ENCODE peak calls at places on chromosome 7, in ten cellular contexts. One of them, this sample, is unnamed.

GRCh38 chr7:100572281-100572948 is 1.3 kb downstream of the SAP25 start:
- DNase-seq in progenitor cell of endocrine pancreas: no peak
- DNase-seq in NCI-H226: peak; percentile 66
- DNase-seq in esophagus squamous epithelium: no peak
- DNase-seq in central memory CD8-positive, alpha-beta T cell: no peak
- DNase-seq in activated CD4-positive, alpha-beta T cell treated with anti-CD3 and anti-CD28 coated beads, Interleukin-2, amount 10 ng/mL, durations not matched to agents 7 days and 5 days: no peak
- DNase-seq in stimulated activated CD4-positive, alpha-beta T cell treated with anti-CD3 and anti-CD28 coated beads, Interleukin-2, amount 100 ng/mL, for 48 hours: no peak
- DNase-seq in A549: no peak
- DNase-seq in GM03348: no peak
- DNase-seq in EL: no peak
- DNase-seq in this sample: no peak

GRCh38 chr7:27165655-27166474 is 528 bp upstream of the HOXA9 start:
- DNase-seq in progenitor cell of endocrine pancreas: no peak
- DNase-seq in NCI-H226: no peak
- DNase-seq in esophagus squamous epithelium: no peak
- DNase-seq in central memory CD8-positive, alpha-beta T cell: no peak
- DNase-seq in activated CD4-positive, alpha-beta T cell treated with anti-CD3 and anti-CD28 coated beads, Interleukin-2, amount 10 ng/mL, durations not matched to agents 7 days and 5 days: no peak
- DNase-seq in stimulated activated CD4-positive, alpha-beta T cell treated with anti-CD3 and anti-CD28 coated beads, Interleukin-2, amount 100 ng/mL, for 48 hours: no peak
- DNase-seq in A549: no peak
- DNase-seq in GM03348: peak; percentile 31
- DNase-seq in EL: peak; percentile 58
- DNase-seq in this sample: no peak

GRCh38 chr7:95229301-95229700 is 95.0 kb downstream of the PON1 start:
- DNase-seq in progenitor cell of endocrine pancreas: no peak
- DNase-seq in NCI-H226: no peak
- DNase-seq in esophagus squamous epithelium: no peak
- DNase-seq in central memory CD8-positive, alpha-beta T cell: no peak
- DNase-seq in activated CD4-positive, alpha-beta T cell treated with anti-CD3 and anti-CD28 coated beads, Interleukin-2, amount 10 ng/mL, durations not matched to agents 7 days and 5 days: no peak
- DNase-seq in stimulated activated CD4-positive, alpha-beta T cell treated with anti-CD3 and anti-CD28 coated beads, Interleukin-2, amount 100 ng/mL, for 48 hours: no peak
- DNase-seq in A549: no peak
- DNase-seq in GM03348: no peak
- DNase-seq in EL: peak; percentile 22
- DNase-seq in this sample: no peak

GRCh38 chr7:143458263-143458662 is 15.0 kb downstream of the TAS2R60 start:
- DNase-seq in progenitor cell of endocrine pancreas: no peak
- DNase-seq in NCI-H226: no peak
- DNase-seq in esophagus squamous epithelium: no peak
- DNase-seq in central memory CD8-positive, alpha-beta T cell: no peak
- DNase-seq in activated CD4-positive, alpha-beta T cell treated with anti-CD3 and anti-CD28 coated beads, Interleukin-2, amount 10 ng/mL, durations not matched to agents 7 days and 5 days: no peak
- DNase-seq in stimulated activated CD4-positive, alpha-beta T cell treated with anti-CD3 and anti-CD28 coated beads, Interleukin-2, amount 100 ng/mL, for 48 hours: no peak
- DNase-seq in A549: no peak
- DNase-seq in GM03348: peak; percentile 67
- DNase-seq in EL: peak; percentile 67
- DNase-seq in this sample: peak; percentile 9

GRCh38 chr7:44277391-44277790 is 48.0 kb downstream of the CAMK2B start:
- DNase-seq in progenitor cell of endocrine pancreas: no peak
- DNase-seq in NCI-H226: no peak
- DNase-seq in esophagus squamous epithelium: no peak
- DNase-seq in central memory CD8-positive, alpha-beta T cell: no peak
- DNase-seq in activated CD4-positive, alpha-beta T cell treated with anti-CD3 and anti-CD28 coated beads, Interleukin-2, amount 10 ng/mL, durations not matched to agents 7 days and 5 days: no peak
- DNase-seq in stimulated activated CD4-positive, alpha-beta T cell treated with anti-CD3 and anti-CD28 coated beads, Interleukin-2, amount 100 ng/mL, for 48 hours: no peak
- DNase-seq in A549: no peak
- DNase-seq in GM03348: no peak
- DNase-seq in EL: no peak
- DNase-seq in this sample: no peak

GRCh38 chr7:22426463-22427121 is 69.6 kb upstream of the RAPGEF5 start:
- DNase-seq in progenitor cell of endocrine pancreas: no peak
- DNase-seq in NCI-H226: no peak
- DNase-seq in esophagus squamous epithelium: no peak
- DNase-seq in central memory CD8-positive, alpha-beta T cell: no peak
- DNase-seq in activated CD4-positive, alpha-beta T cell treated with anti-CD3 and anti-CD28 coated beads, Interleukin-2, amount 10 ng/mL, durations not matched to agents 7 days and 5 days: no peak
- DNase-seq in stimulated activated CD4-positive, alpha-beta T cell treated with anti-CD3 and anti-CD28 coated beads, Interleukin-2, amount 100 ng/mL, for 48 hours: no peak
- DNase-seq in A549: no peak
- DNase-seq in GM03348: no peak
- DNase-seq in EL: no peak
- DNase-seq in this sample: no peak

GRCh38 chr7:129202058-129202777 is 13.8 kb downstream of the SMO start:
- DNase-seq in progenitor cell of endocrine pancreas: no peak
- DNase-seq in NCI-H226: no peak
- DNase-seq in esophagus squamous epithelium: no peak
- DNase-seq in central memory CD8-positive, alpha-beta T cell: no peak
- DNase-seq in activated CD4-positive, alpha-beta T cell treated with anti-CD3 and anti-CD28 coated beads, Interleukin-2, amount 10 ng/mL, durations not matched to agents 7 days and 5 days: no peak
- DNase-seq in stimulated activated CD4-positive, alpha-beta T cell treated with anti-CD3 and anti-CD28 coated beads, Interleukin-2, amount 100 ng/mL, for 48 hours: no peak
- DNase-seq in A549: no peak
- DNase-seq in GM03348: no peak
- DNase-seq in EL: no peak
- DNase-seq in this sample: no peak

GRCh38 chr7:77245015-77245755 is 45.6 kb upstream of the FGL2 start:
- DNase-seq in progenitor cell of endocrine pancreas: no peak
- DNase-seq in NCI-H226: no peak
- DNase-seq in esophagus squamous epithelium: no peak
- DNase-seq in central memory CD8-positive, alpha-beta T cell: no peak
- DNase-seq in activated CD4-positive, alpha-beta T cell treated with anti-CD3 and anti-CD28 coated beads, Interleukin-2, amount 10 ng/mL, durations not matched to agents 7 days and 5 days: no peak
- DNase-seq in stimulated activated CD4-positive, alpha-beta T cell treated with anti-CD3 and anti-CD28 coated beads, Interleukin-2, amount 100 ng/mL, for 48 hours: no peak
- DNase-seq in A549: no peak
- DNase-seq in GM03348: no peak
- DNase-seq in EL: no peak
- DNase-seq in this sample: no peak

GRCh38 chr7:98879198-98879988 is 1.1 kb downstream of the TRRAP start:
- DNase-seq in progenitor cell of endocrine pancreas: no peak
- DNase-seq in NCI-H226: no peak
- DNase-seq in esophagus squamous epithelium: no peak
- DNase-seq in central memory CD8-positive, alpha-beta T cell: peak; percentile 43
- DNase-seq in activated CD4-positive, alpha-beta T cell treated with anti-CD3 and anti-CD28 coated beads, Interleukin-2, amount 10 ng/mL, durations not matched to agents 7 days and 5 days: peak; percentile 84
- DNase-seq in stimulated activated CD4-positive, alpha-beta T cell treated with anti-CD3 and anti-CD28 coated beads, Interleukin-2, amount 100 ng/mL, for 48 hours: peak; percentile 29
- DNase-seq in A549: peak; percentile 36
- DNase-seq in GM03348: peak; percentile 22
- DNase-seq in EL: peak; percentile 17
- DNase-seq in this sample: no peak

GRCh38 chr7:110317699-110318265 is 773.1 kb upstream of the LRRN3 start:
- DNase-seq in progenitor cell of endocrine pancreas: no peak
- DNase-seq in NCI-H226: peak; percentile 77
- DNase-seq in esophagus squamous epithelium: no peak
- DNase-seq in central memory CD8-positive, alpha-beta T cell: no peak
- DNase-seq in activated CD4-positive, alpha-beta T cell treated with anti-CD3 and anti-CD28 coated beads, Interleukin-2, amount 10 ng/mL, durations not matched to agents 7 days and 5 days: no peak
- DNase-seq in stimulated activated CD4-positive, alpha-beta T cell treated with anti-CD3 and anti-CD28 coated beads, Interleukin-2, amount 100 ng/mL, for 48 hours: no peak
- DNase-seq in A549: no peak
- DNase-seq in GM03348: no peak
- DNase-seq in EL: peak; percentile 90
- DNase-seq in this sample: peak; percentile 10

GRCh38 chr7:88789480-88790064 is 6.0 kb downstream of the TEX47 start:
- DNase-seq in progenitor cell of endocrine pancreas: no peak
- DNase-seq in NCI-H226: no peak
- DNase-seq in esophagus squamous epithelium: no peak
- DNase-seq in central memory CD8-positive, alpha-beta T cell: no peak
- DNase-seq in activated CD4-positive, alpha-beta T cell treated with anti-CD3 and anti-CD28 coated beads, Interleukin-2, amount 10 ng/mL, durations not matched to agents 7 days and 5 days: no peak
- DNase-seq in stimulated activated CD4-positive, alpha-beta T cell treated with anti-CD3 and anti-CD28 coated beads, Interleukin-2, amount 100 ng/mL, for 48 hours: no peak
- DNase-seq in A549: peak; percentile 4
- DNase-seq in GM03348: peak; percentile 17
- DNase-seq in EL: peak; percentile 0
- DNase-seq in this sample: peak; percentile 18

GRCh38 chr7:73734619-73735525 is 3.7 kb downstream of the ABHD11 start:
- DNase-seq in progenitor cell of endocrine pancreas: peak; percentile 33
- DNase-seq in NCI-H226: peak; percentile 81
- DNase-seq in esophagus squamous epithelium: no peak
- DNase-seq in central memory CD8-positive, alpha-beta T cell: peak; percentile 61
- DNase-seq in activated CD4-positive, alpha-beta T cell treated with anti-CD3 and anti-CD28 coated beads, Interleukin-2, amount 10 ng/mL, durations not matched to agents 7 days and 5 days: peak; percentile 89
- DNase-seq in stimulated activated CD4-positive, alpha-beta T cell treated with anti-CD3 and anti-CD28 coated beads, Interleukin-2, amount 100 ng/mL, for 48 hours: peak; percentile 80
- DNase-seq in A549: peak; percentile 80
- DNase-seq in GM03348: peak; percentile 83
- DNase-seq in EL: peak; percentile 95
- DNase-seq in this sample: peak; percentile 84

GRCh38 chr7:12855036-12855435 is 167.6 kb downstream of the ARL4A start:
- DNase-seq in progenitor cell of endocrine pancreas: no peak
- DNase-seq in NCI-H226: no peak
- DNase-seq in esophagus squamous epithelium: no peak
- DNase-seq in central memory CD8-positive, alpha-beta T cell: no peak
- DNase-seq in activated CD4-positive, alpha-beta T cell treated with anti-CD3 and anti-CD28 coated beads, Interleukin-2, amount 10 ng/mL, durations not matched to agents 7 days and 5 days: no peak
- DNase-seq in stimulated activated CD4-positive, alpha-beta T cell treated with anti-CD3 and anti-CD28 coated beads, Interleukin-2, amount 100 ng/mL, for 48 hours: no peak
- DNase-seq in A549: no peak
- DNase-seq in GM03348: no peak
- DNase-seq in EL: no peak
- DNase-seq in this sample: no peak

GRCh38 chr7:77954773-77955562 is 156.4 kb downstream of the PHTF2 start:
- DNase-seq in progenitor cell of endocrine pancreas: no peak
- DNase-seq in NCI-H226: no peak
- DNase-seq in esophagus squamous epithelium: no peak
- DNase-seq in central memory CD8-positive, alpha-beta T cell: no peak
- DNase-seq in activated CD4-positive, alpha-beta T cell treated with anti-CD3 and anti-CD28 coated beads, Interleukin-2, amount 10 ng/mL, durations not matched to agents 7 days and 5 days: no peak
- DNase-seq in stimulated activated CD4-positive, alpha-beta T cell treated with anti-CD3 and anti-CD28 coated beads, Interleukin-2, amount 100 ng/mL, for 48 hours: no peak
- DNase-seq in A549: no peak
- DNase-seq in GM03348: peak; percentile 9
- DNase-seq in EL: no peak
- DNase-seq in this sample: no peak

GRCh38 chr7:24939406-24939805 is 40.6 kb downstream of the OSBPL3 start:
- DNase-seq in progenitor cell of endocrine pancreas: no peak
- DNase-seq in NCI-H226: no peak
- DNase-seq in esophagus squamous epithelium: no peak
- DNase-seq in central memory CD8-positive, alpha-beta T cell: no peak
- DNase-seq in activated CD4-positive, alpha-beta T cell treated with anti-CD3 and anti-CD28 coated beads, Interleukin-2, amount 10 ng/mL, durations not matched to agents 7 days and 5 days: no peak
- DNase-seq in stimulated activated CD4-positive, alpha-beta T cell treated with anti-CD3 and anti-CD28 coated beads, Interleukin-2, amount 100 ng/mL, for 48 hours: no peak
- DNase-seq in A549: no peak
- DNase-seq in GM03348: no peak
- DNase-seq in EL: no peak
- DNase-seq in this sample: no peak

GRCh38 chr7:106957766-106958165 is 86.7 kb upstream of the PRKAR2B start:
- DNase-seq in progenitor cell of endocrine pancreas: no peak
- DNase-seq in NCI-H226: peak; percentile 45
- DNase-seq in esophagus squamous epithelium: no peak
- DNase-seq in central memory CD8-positive, alpha-beta T cell: no peak
- DNase-seq in activated CD4-positive, alpha-beta T cell treated with anti-CD3 and anti-CD28 coated beads, Interleukin-2, amount 10 ng/mL, durations not matched to agents 7 days and 5 days: no peak
- DNase-seq in stimulated activated CD4-positive, alpha-beta T cell treated with anti-CD3 and anti-CD28 coated beads, Interleukin-2, amount 100 ng/mL, for 48 hours: no peak
- DNase-seq in A549: no peak
- DNase-seq in GM03348: no peak
- DNase-seq in EL: peak; percentile 43
- DNase-seq in this sample: peak; percentile 7

GRCh38 chr7:21104124-21104500 is 317.4 kb upstream of the SP8 start:
- DNase-seq in progenitor cell of endocrine pancreas: no peak
- DNase-seq in NCI-H226: no peak
- DNase-seq in esophagus squamous epithelium: no peak
- DNase-seq in central memory CD8-positive, alpha-beta T cell: no peak
- DNase-seq in activated CD4-positive, alpha-beta T cell treated with anti-CD3 and anti-CD28 coated beads, Interleukin-2, amount 10 ng/mL, durations not matched to agents 7 days and 5 days: no peak
- DNase-seq in stimulated activated CD4-positive, alpha-beta T cell treated with anti-CD3 and anti-CD28 coated beads, Interleukin-2, amount 100 ng/mL, for 48 hours: no peak
- DNase-seq in A549: no peak
- DNase-seq in GM03348: no peak
- DNase-seq in EL: no peak
- DNase-seq in this sample: no peak

GRCh38 chr7:22726849-22727792 is at the start of gene IL6:
- DNase-seq in progenitor cell of endocrine pancreas: no peak
- DNase-seq in NCI-H226: peak; percentile 91
- DNase-seq in esophagus squamous epithelium: no peak
- DNase-seq in central memory CD8-positive, alpha-beta T cell: no peak
- DNase-seq in activated CD4-positive, alpha-beta T cell treated with anti-CD3 and anti-CD28 coated beads, Interleukin-2, amount 10 ng/mL, durations not matched to agents 7 days and 5 days: peak; percentile 8
- DNase-seq in stimulated activated CD4-positive, alpha-beta T cell treated with anti-CD3 and anti-CD28 coated beads, Interleukin-2, amount 100 ng/mL, for 48 hours: no peak
- DNase-seq in A549: no peak
- DNase-seq in GM03348: peak; percentile 86
- DNase-seq in EL: peak; percentile 95
- DNase-seq in this sample: peak; percentile 58

GRCh38 chr7:135976312-135977019 is 693 bp downstream of the MTPN start:
- DNase-seq in progenitor cell of endocrine pancreas: no peak
- DNase-seq in NCI-H226: no peak
- DNase-seq in esophagus squamous epithelium: no peak
- DNase-seq in central memory CD8-positive, alpha-beta T cell: no peak
- DNase-seq in activated CD4-positive, alpha-beta T cell treated with anti-CD3 and anti-CD28 coated beads, Interleukin-2, amount 10 ng/mL, durations not matched to agents 7 days and 5 days: peak; percentile 55
- DNase-seq in stimulated activated CD4-positive, alpha-beta T cell treated with anti-CD3 and anti-CD28 coated beads, Interleukin-2, amount 100 ng/mL, for 48 hours: no peak
- DNase-seq in A549: peak; percentile 27
- DNase-seq in GM03348: no peak
- DNase-seq in EL: no peak
- DNase-seq in this sample: peak; percentile 26

GRCh38 chr7:100493476-100494264 is 9.9 kb downstream of the NYAP1 start:
- DNase-seq in progenitor cell of endocrine pancreas: no peak
- DNase-seq in NCI-H226: no peak
- DNase-seq in esophagus squamous epithelium: no peak
- DNase-seq in central memory CD8-positive, alpha-beta T cell: no peak
- DNase-seq in activated CD4-positive, alpha-beta T cell treated with anti-CD3 and anti-CD28 coated beads, Interleukin-2, amount 10 ng/mL, durations not matched to agents 7 days and 5 days: peak; percentile 69
- DNase-seq in stimulated activated CD4-positive, alpha-beta T cell treated with anti-CD3 and anti-CD28 coated beads, Interleukin-2, amount 100 ng/mL, for 48 hours: peak; percentile 51
- DNase-seq in A549: no peak
- DNase-seq in GM03348: no peak
- DNase-seq in EL: no peak
- DNase-seq in this sample: no peak

GRCh38 chr7:130356760-130357611 is 12.4 kb downstream of the CPA5 start:
- DNase-seq in progenitor cell of endocrine pancreas: no peak
- DNase-seq in NCI-H226: peak; percentile 90
- DNase-seq in esophagus squamous epithelium: no peak
- DNase-seq in central memory CD8-positive, alpha-beta T cell: no peak
- DNase-seq in activated CD4-positive, alpha-beta T cell treated with anti-CD3 and anti-CD28 coated beads, Interleukin-2, amount 10 ng/mL, durations not matched to agents 7 days and 5 days: no peak
- DNase-seq in stimulated activated CD4-positive, alpha-beta T cell treated with anti-CD3 and anti-CD28 coated beads, Interleukin-2, amount 100 ng/mL, for 48 hours: no peak
- DNase-seq in A549: peak; percentile 56
- DNase-seq in GM03348: peak; percentile 73
- DNase-seq in EL: peak; percentile 83
- DNase-seq in this sample: peak; percentile 86

GRCh38 chr7:85564861-85565630 is 378.2 kb upstream of the SEMA3D start:
- DNase-seq in progenitor cell of endocrine pancreas: no peak
- DNase-seq in NCI-H226: no peak
- DNase-seq in esophagus squamous epithelium: no peak
- DNase-seq in central memory CD8-positive, alpha-beta T cell: no peak
- DNase-seq in activated CD4-positive, alpha-beta T cell treated with anti-CD3 and anti-CD28 coated beads, Interleukin-2, amount 10 ng/mL, durations not matched to agents 7 days and 5 days: no peak
- DNase-seq in stimulated activated CD4-positive, alpha-beta T cell treated with anti-CD3 and anti-CD28 coated beads, Interleukin-2, amount 100 ng/mL, for 48 hours: no peak
- DNase-seq in A549: no peak
- DNase-seq in GM03348: peak; percentile 11
- DNase-seq in EL: peak; percentile 26
- DNase-seq in this sample: no peak

GRCh38 chr7:22587322-22587721 is 87.3 kb upstream of the STEAP1B start:
- DNase-seq in progenitor cell of endocrine pancreas: no peak
- DNase-seq in NCI-H226: peak; percentile 43
- DNase-seq in esophagus squamous epithelium: no peak
- DNase-seq in central memory CD8-positive, alpha-beta T cell: no peak
- DNase-seq in activated CD4-positive, alpha-beta T cell treated with anti-CD3 and anti-CD28 coated beads, Interleukin-2, amount 10 ng/mL, durations not matched to agents 7 days and 5 days: no peak
- DNase-seq in stimulated activated CD4-positive, alpha-beta T cell treated with anti-CD3 and anti-CD28 coated beads, Interleukin-2, amount 100 ng/mL, for 48 hours: no peak
- DNase-seq in A549: no peak
- DNase-seq in GM03348: peak; percentile 61
- DNase-seq in EL: peak; percentile 31
- DNase-seq in this sample: no peak

GRCh38 chr7:27586825-27587224 is 75.9 kb downstream of the HIBADH start:
- DNase-seq in progenitor cell of endocrine pancreas: no peak
- DNase-seq in NCI-H226: no peak
- DNase-seq in esophagus squamous epithelium: no peak
- DNase-seq in central memory CD8-positive, alpha-beta T cell: no peak
- DNase-seq in activated CD4-positive, alpha-beta T cell treated with anti-CD3 and anti-CD28 coated beads, Interleukin-2, amount 10 ng/mL, durations not matched to agents 7 days and 5 days: no peak
- DNase-seq in stimulated activated CD4-positive, alpha-beta T cell treated with anti-CD3 and anti-CD28 coated beads, Interleukin-2, amount 100 ng/mL, for 48 hours: no peak
- DNase-seq in A549: no peak
- DNase-seq in GM03348: no peak
- DNase-seq in EL: no peak
- DNase-seq in this sample: no peak

GRCh38 chr7:33471636-33472242 is 342.4 kb downstream of the BBS9 start:
- DNase-seq in progenitor cell of endocrine pancreas: no peak
- DNase-seq in NCI-H226: peak; percentile 22
- DNase-seq in esophagus squamous epithelium: no peak
- DNase-seq in central memory CD8-positive, alpha-beta T cell: no peak
- DNase-seq in activated CD4-positive, alpha-beta T cell treated with anti-CD3 and anti-CD28 coated beads, Interleukin-2, amount 10 ng/mL, durations not matched to agents 7 days and 5 days: no peak
- DNase-seq in stimulated activated CD4-positive, alpha-beta T cell treated with anti-CD3 and anti-CD28 coated beads, Interleukin-2, amount 100 ng/mL, for 48 hours: no peak
- DNase-seq in A549: no peak
- DNase-seq in GM03348: peak; percentile 24
- DNase-seq in EL: no peak
- DNase-seq in this sample: no peak

GRCh38 chr7:155071916-155072315 is 1.8 kb downstream of the HTR5A start:
- DNase-seq in progenitor cell of endocrine pancreas: no peak
- DNase-seq in NCI-H226: no peak
- DNase-seq in esophagus squamous epithelium: no peak
- DNase-seq in central memory CD8-positive, alpha-beta T cell: no peak
- DNase-seq in activated CD4-positive, alpha-beta T cell treated with anti-CD3 and anti-CD28 coated beads, Interleukin-2, amount 10 ng/mL, durations not matched to agents 7 days and 5 days: no peak
- DNase-seq in stimulated activated CD4-positive, alpha-beta T cell treated with anti-CD3 and anti-CD28 coated beads, Interleukin-2, amount 100 ng/mL, for 48 hours: no peak
- DNase-seq in A549: no peak
- DNase-seq in GM03348: no peak
- DNase-seq in EL: no peak
- DNase-seq in this sample: no peak

GRCh38 chr7:106346678-106347217 is 62.0 kb upstream of the NAMPT start:
- DNase-seq in progenitor cell of endocrine pancreas: no peak
- DNase-seq in NCI-H226: peak; percentile 72
- DNase-seq in esophagus squamous epithelium: no peak
- DNase-seq in central memory CD8-positive, alpha-beta T cell: no peak
- DNase-seq in activated CD4-positive, alpha-beta T cell treated with anti-CD3 and anti-CD28 coated beads, Interleukin-2, amount 10 ng/mL, durations not matched to agents 7 days and 5 days: peak; percentile 79
- DNase-seq in stimulated activated CD4-positive, alpha-beta T cell treated with anti-CD3 and anti-CD28 coated beads, Interleukin-2, amount 100 ng/mL, for 48 hours: no peak
- DNase-seq in A549: peak; percentile 21
- DNase-seq in GM03348: peak; percentile 62
- DNase-seq in EL: peak; percentile 94
- DNase-seq in this sample: peak; percentile 77

GRCh38 chr7:19143930-19144574 is 1.2 kb downstream of the FERD3L start:
- DNase-seq in progenitor cell of endocrine pancreas: no peak
- DNase-seq in NCI-H226: no peak
- DNase-seq in esophagus squamous epithelium: no peak
- DNase-seq in central memory CD8-positive, alpha-beta T cell: no peak
- DNase-seq in activated CD4-positive, alpha-beta T cell treated with anti-CD3 and anti-CD28 coated beads, Interleukin-2, amount 10 ng/mL, durations not matched to agents 7 days and 5 days: no peak
- DNase-seq in stimulated activated CD4-positive, alpha-beta T cell treated with anti-CD3 and anti-CD28 coated beads, Interleukin-2, amount 100 ng/mL, for 48 hours: no peak
- DNase-seq in A549: no peak
- DNase-seq in GM03348: peak; percentile 32
- DNase-seq in EL: no peak
- DNase-seq in this sample: no peak